ENCODE peak calls at places on chromosomes 3 and 15, in five cellular contexts. One of them, this sample, is unnamed.
A peak's percentile ranks its signal among the peaks of the same experiment; 100 is the strongest.

GRCh38 chr3:139772539-139773500 is 95.0 kb upstream of the NMNAT3 start:
- ATAC-seq in upper lobe of left lung: no peak
- ATAC-seq in upper lobe of right lung: no peak
- ATAC-seq in PC-3: no peak
- ATAC-seq in lower lobe of right lung: no peak
- ATAC-seq in this sample: no peak

GRCh38 chr3:156617781-156618180 is 56.6 kb upstream of the TIPARP start:
- ATAC-seq in upper lobe of left lung: no peak
- ATAC-seq in upper lobe of right lung: no peak
- ATAC-seq in PC-3: no peak
- ATAC-seq in lower lobe of right lung: no peak
- ATAC-seq in this sample: peak; percentile 17

GRCh38 chr3:71998995-71999673 is 214.2 kb upstream of the PROK2 start:
- ATAC-seq in upper lobe of left lung: no peak
- ATAC-seq in upper lobe of right lung: no peak
- ATAC-seq in PC-3: no peak
- ATAC-seq in lower lobe of right lung: no peak
- ATAC-seq in this sample: no peak

GRCh38 chr3:187263270-187263669 is 28.3 kb downstream of the MASP1 start:
- ATAC-seq in upper lobe of left lung: no peak
- ATAC-seq in upper lobe of right lung: no peak
- ATAC-seq in PC-3: no peak
- ATAC-seq in lower lobe of right lung: no peak
- ATAC-seq in this sample: no peak

GRCh38 chr15:50450678-50451077 is 26.5 kb downstream of the USP8 start:
- ATAC-seq in upper lobe of left lung: no peak
- ATAC-seq in upper lobe of right lung: no peak
- ATAC-seq in PC-3: no peak
- ATAC-seq in lower lobe of right lung: no peak
- ATAC-seq in this sample: no peak

GRCh38 chr15:64315136-64315661 is 40.8 kb downstream of the CSNK1G1 start:
- ATAC-seq in upper lobe of left lung: no peak
- ATAC-seq in upper lobe of right lung: no peak
- ATAC-seq in PC-3: no peak
- ATAC-seq in lower lobe of right lung: no peak
- ATAC-seq in this sample: no peak

GRCh38 chr3:114104414-114104813 is 47.9 kb downstream of the QTRT2 start:
- ATAC-seq in upper lobe of left lung: no peak
- ATAC-seq in upper lobe of right lung: no peak
- ATAC-seq in PC-3: peak; percentile 99
- ATAC-seq in lower lobe of right lung: no peak
- ATAC-seq in this sample: no peak

GRCh38 chr3:42491876-42492507 is 10.5 kb upstream of the VIPR1 start:
- ATAC-seq in upper lobe of left lung: no peak
- ATAC-seq in upper lobe of right lung: no peak
- ATAC-seq in PC-3: no peak
- ATAC-seq in lower lobe of right lung: no peak
- ATAC-seq in this sample: no peak

GRCh38 chr3:189260556-189261493 is 89.1 kb downstream of the TPRG1 start:
- ATAC-seq in upper lobe of left lung: peak; percentile 79
- ATAC-seq in upper lobe of right lung: peak; percentile 84
- ATAC-seq in PC-3: no peak
- ATAC-seq in lower lobe of right lung: peak; percentile 80
- ATAC-seq in this sample: peak; percentile 85

GRCh38 chr15:70507772-70508351 is 255.5 kb downstream of the UACA start:
- ATAC-seq in upper lobe of left lung: peak; percentile 83
- ATAC-seq in upper lobe of right lung: peak; percentile 77
- ATAC-seq in PC-3: peak; percentile 66
- ATAC-seq in lower lobe of right lung: peak; percentile 77
- ATAC-seq in this sample: no peak

GRCh38 chr3:84836961-84837360 is 121.8 kb upstream of the CADM2 start:
- ATAC-seq in upper lobe of left lung: peak; percentile 75
- ATAC-seq in upper lobe of right lung: peak; percentile 86
- ATAC-seq in PC-3: peak; percentile 27
- ATAC-seq in lower lobe of right lung: peak; percentile 92
- ATAC-seq in this sample: no peak

GRCh38 chr15:66560856-66561525 is 4.8 kb downstream of the LCTL start:
- ATAC-seq in upper lobe of left lung: no peak
- ATAC-seq in upper lobe of right lung: no peak
- ATAC-seq in PC-3: no peak
- ATAC-seq in lower lobe of right lung: no peak
- ATAC-seq in this sample: no peak

GRCh38 chr3:129068291-129068886 is 7.8 kb downstream of the GP9 start:
- ATAC-seq in upper lobe of left lung: no peak
- ATAC-seq in upper lobe of right lung: peak; percentile 65
- ATAC-seq in PC-3: no peak
- ATAC-seq in lower lobe of right lung: peak; percentile 77
- ATAC-seq in this sample: no peak

GRCh38 chr3:14784087-14784596 is 34.6 kb upstream of the FGD5 start:
- ATAC-seq in upper lobe of left lung: no peak
- ATAC-seq in upper lobe of right lung: no peak
- ATAC-seq in PC-3: no peak
- ATAC-seq in lower lobe of right lung: no peak
- ATAC-seq in this sample: no peak

GRCh38 chr15:61444585-61444984 is 215.5 kb upstream of the RORA start:
- ATAC-seq in upper lobe of left lung: no peak
- ATAC-seq in upper lobe of right lung: no peak
- ATAC-seq in PC-3: no peak
- ATAC-seq in lower lobe of right lung: no peak
- ATAC-seq in this sample: no peak

GRCh38 chr3:194396561-194396896 is 2.5 kb downstream of the GP5 start:
- ATAC-seq in upper lobe of left lung: no peak
- ATAC-seq in upper lobe of right lung: no peak
- ATAC-seq in PC-3: no peak
- ATAC-seq in lower lobe of right lung: no peak
- ATAC-seq in this sample: no peak

GRCh38 chr3:15942936-15943335 is 145.2 kb upstream of the ANKRD28 start:
- ATAC-seq in upper lobe of left lung: no peak
- ATAC-seq in upper lobe of right lung: no peak
- ATAC-seq in PC-3: no peak
- ATAC-seq in lower lobe of right lung: no peak
- ATAC-seq in this sample: no peak

GRCh38 chr3:48434591-48435222 is 4.8 kb upstream of the PLXNB1 start:
- ATAC-seq in upper lobe of left lung: no peak
- ATAC-seq in upper lobe of right lung: no peak
- ATAC-seq in PC-3: no peak
- ATAC-seq in lower lobe of right lung: no peak
- ATAC-seq in this sample: no peak

GRCh38 chr15:42494998-42495360 is 455 bp upstream of the SNAP23 start:
- ATAC-seq in upper lobe of left lung: peak; percentile 0
- ATAC-seq in upper lobe of right lung: peak; percentile 12
- ATAC-seq in PC-3: peak; percentile 16
- ATAC-seq in lower lobe of right lung: peak; percentile 54
- ATAC-seq in this sample: peak; percentile 42

GRCh38 chr3:122931636-122932035 is 95.9 kb downstream of the SEMA5B start:
- ATAC-seq in upper lobe of left lung: no peak
- ATAC-seq in upper lobe of right lung: no peak
- ATAC-seq in PC-3: no peak
- ATAC-seq in lower lobe of right lung: no peak
- ATAC-seq in this sample: no peak

GRCh38 chr3:45567730-45568172 is 26.8 kb upstream of the LIMD1 start:
- ATAC-seq in upper lobe of left lung: no peak
- ATAC-seq in upper lobe of right lung: peak; percentile 68
- ATAC-seq in PC-3: no peak
- ATAC-seq in lower lobe of right lung: peak; percentile 59
- ATAC-seq in this sample: no peak

GRCh38 chr3:43353923-43354670 is 67.8 kb downstream of the SNRK start:
- ATAC-seq in upper lobe of left lung: no peak
- ATAC-seq in upper lobe of right lung: no peak
- ATAC-seq in PC-3: no peak
- ATAC-seq in lower lobe of right lung: no peak
- ATAC-seq in this sample: no peak

GRCh38 chr3:32913790-32914446 is 37.5 kb upstream of the CCR4 start:
- ATAC-seq in upper lobe of left lung: peak; percentile 85
- ATAC-seq in upper lobe of right lung: peak; percentile 88
- ATAC-seq in PC-3: peak; percentile 55
- ATAC-seq in lower lobe of right lung: peak; percentile 95
- ATAC-seq in this sample: peak; percentile 95

GRCh38 chr3:127815001-127815400 is 7.3 kb downstream of the MGLL start:
- ATAC-seq in upper lobe of left lung: no peak
- ATAC-seq in upper lobe of right lung: no peak
- ATAC-seq in PC-3: no peak
- ATAC-seq in lower lobe of right lung: no peak
- ATAC-seq in this sample: no peak

GRCh38 chr3:39234705-39235104 is 42.3 kb upstream of the XIRP1 start:
- ATAC-seq in upper lobe of left lung: no peak
- ATAC-seq in upper lobe of right lung: no peak
- ATAC-seq in PC-3: no peak
- ATAC-seq in lower lobe of right lung: no peak
- ATAC-seq in this sample: no peak

GRCh38 chr3:51717446-51717845 is 10.6 kb downstream of the GRM2 start:
- ATAC-seq in upper lobe of left lung: no peak
- ATAC-seq in upper lobe of right lung: no peak
- ATAC-seq in PC-3: no peak
- ATAC-seq in lower lobe of right lung: no peak
- ATAC-seq in this sample: no peak

GRCh38 chr15:91021516-91022074 is 799 bp downstream of the VPS33B start:
- ATAC-seq in upper lobe of left lung: no peak
- ATAC-seq in upper lobe of right lung: no peak
- ATAC-seq in PC-3: peak; percentile 28
- ATAC-seq in lower lobe of right lung: no peak
- ATAC-seq in this sample: peak; percentile 12

GRCh38 chr3:13657660-13658435 is 108.9 kb downstream of the FBLN2 start:
- ATAC-seq in upper lobe of left lung: peak; percentile 73
- ATAC-seq in upper lobe of right lung: peak; percentile 86
- ATAC-seq in PC-3: peak; percentile 81
- ATAC-seq in lower lobe of right lung: peak; percentile 86
- ATAC-seq in this sample: peak; percentile 70

GRCh38 chr15:34009656-34010055 is 29.3 kb downstream of the AVEN start:
- ATAC-seq in upper lobe of left lung: no peak
- ATAC-seq in upper lobe of right lung: no peak
- ATAC-seq in PC-3: no peak
- ATAC-seq in lower lobe of right lung: no peak
- ATAC-seq in this sample: no peak
- H3K4me1 ChIP-seq in upper lobe of left lung: no peaks in the 10 kb centered on the region
- H3K4me1 ChIP-seq in upper lobe of right lung: no peaks in the 10 kb centered on the region
- H3K4me1 ChIP-seq in PC-3: no peaks in the 10 kb centered on the region
- H3K4me1 ChIP-seq in lower lobe of right lung: no peaks in the 10 kb centered on the region
- H3K4me1 ChIP-seq in this sample: no peaks in the 10 kb centered on the region

DNA sequence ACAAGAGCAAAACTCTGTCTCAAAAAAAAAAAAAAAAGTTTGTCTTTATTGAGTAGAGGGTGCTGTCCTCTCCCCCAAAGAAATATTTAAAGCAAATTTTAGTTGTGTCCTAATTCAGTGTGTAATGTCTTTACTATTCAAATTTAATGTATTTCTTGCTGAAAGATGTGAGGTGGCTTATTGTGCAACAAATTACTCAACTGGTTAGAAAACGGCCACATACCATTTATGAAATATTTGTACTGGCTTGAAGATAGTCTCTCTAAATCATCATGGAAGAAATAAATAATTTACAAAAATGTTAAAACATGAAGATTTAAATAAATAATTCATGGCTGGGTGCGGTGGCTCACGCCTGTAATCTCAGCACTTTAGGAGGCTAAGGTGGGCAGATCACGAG is 63.0 kb downstream of the SLTM start:
- ATAC-seq in upper lobe of left lung: no peak
- ATAC-seq in upper lobe of right lung: no peak
- ATAC-seq in PC-3: no peak
- ATAC-seq in lower lobe of right lung: no peak
- ATAC-seq in this sample: no peak
- H3K4me1 ChIP-seq in upper lobe of left lung: no peaks in the 10 kb centered on the region
- H3K4me1 ChIP-seq in upper lobe of right lung: no peaks in the 10 kb centered on the region
- H3K4me1 ChIP-seq in PC-3: peaks cover 5% of the 10 kb centered on the region
- H3K4me1 ChIP-seq in lower lobe of right lung: no peaks in the 10 kb centered on the region
- H3K4me1 ChIP-seq in this sample: no peaks in the 10 kb centered on the region

GRCh38 chr3:111592941-111593340 is 2.2 kb downstream of the ZBED2 start:
- ATAC-seq in upper lobe of left lung: no peak
- ATAC-seq in upper lobe of right lung: no peak
- ATAC-seq in PC-3: no peak
- ATAC-seq in lower lobe of right lung: no peak
- ATAC-seq in this sample: no peak
- H3K4me1 ChIP-seq in upper lobe of left lung: no peaks in the 10 kb centered on the region
- H3K4me1 ChIP-seq in upper lobe of right lung: no peaks in the 10 kb centered on the region
- H3K4me1 ChIP-seq in PC-3: peaks cover 56% of the 10 kb centered on the region
- H3K4me1 ChIP-seq in lower lobe of right lung: no peaks in the 10 kb centered on the region
- H3K4me1 ChIP-seq in this sample: no peaks in the 10 kb centered on the region

DNA sequence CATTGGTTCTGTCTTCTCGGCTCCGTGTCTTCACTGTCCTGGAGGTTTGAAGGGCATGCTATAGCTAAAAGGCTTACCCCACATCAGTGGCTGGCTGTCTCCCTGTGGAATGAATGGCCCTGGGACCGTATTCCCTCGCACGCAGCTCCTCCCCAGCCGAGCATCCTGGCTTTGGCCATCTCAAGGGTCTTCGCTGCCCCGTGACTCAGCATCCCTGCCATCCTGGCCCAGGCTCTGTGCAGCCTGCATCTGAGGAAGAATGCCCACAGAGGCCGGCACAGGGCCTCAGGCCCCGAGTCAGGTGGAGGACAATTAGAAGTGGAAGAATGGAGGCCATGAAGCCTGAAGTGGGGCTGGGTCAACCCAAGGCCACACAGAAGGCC is 11.0 kb downstream of the LOXL1 start:
- ATAC-seq in upper lobe of left lung: no peak
- ATAC-seq in upper lobe of right lung: no peak
- ATAC-seq in PC-3: no peak
- ATAC-seq in lower lobe of right lung: no peak
- ATAC-seq in this sample: no peak
- H3K4me1 ChIP-seq in upper lobe of left lung: peaks cover 21% of the 10 kb centered on the region
- H3K4me1 ChIP-seq in upper lobe of right lung: peaks cover 20% of the 10 kb centered on the region
- H3K4me1 ChIP-seq in PC-3: peaks cover 90% of the 10 kb centered on the region
- H3K4me1 ChIP-seq in lower lobe of right lung: peaks cover 21% of the 10 kb centered on the region
- H3K4me1 ChIP-seq in this sample: peaks cover 25% of the 10 kb centered on the region